ENCODE peak calls at places on chromosome 12, in ten cellular contexts. S is stomach, R is A549, Y is K562, W is NB4, X is lower leg skin, B is GM12891, I is GM12892, G is HCT116, V is IMR-90. C is an unnamed sample.

GRCh38 chr12:121295746-121296617 is 527 bp downstream of the CAMKK2 start:
- DNase-seq in G (no peak), W (peak; percentile 59), B (no peak), X (no peak), V (no peak), Y (peak; percentile 36), S (no peak), R (peak; percentile 25), I (no peak), C (peak; percentile 36)

GRCh38 chr12:95784286-95784685 is 6.3 kb downstream of the NTN4 start:
- DNase-seq in B (no peak), V (peak; percentile 44), X (no peak), S (no peak), Y (no peak), G (no peak), W (no peak), R (no peak), I (no peak), C (no peak)

GRCh38 chr12:113314121-113314529 is 20.8 kb downstream of the SLC8B1 start:
- DNase-seq in G (no peak), I (no peak), Y (peak; percentile 58), X (no peak), W (no peak), R (no peak), V (peak; percentile 38), B (no peak), S (no peak), C (no peak)

GRCh38 chr12:1365703-1366102 is 228.7 kb downstream of the FBXL14 start:
- DNase-seq in G (no peak), X (no peak), W (no peak), Y (no peak), I (no peak), S (no peak), R (no peak), V (no peak), B (no peak), C (no peak)

GRCh38 chr12:113238309-113238708 is 17.0 kb downstream of the TPCN1 start:
- DNase-seq in Y (peak; percentile 65), R (no peak), I (no peak), G (no peak), V (no peak), S (no peak), B (no peak), W (no peak), X (no peak), C (no peak)

GRCh38 chr12:69443916-69444315 is 26.3 kb upstream of the FRS2 start:
- DNase-seq in V (no peak), G (no peak), Y (no peak), B (no peak), X (no peak), R (no peak), W (no peak), S (no peak), I (no peak), C (no peak)

GRCh38 chr12:91098942-91099341 is 12.4 kb downstream of the LUM start:
- DNase-seq in X (peak; percentile 55), S (no peak), B (no peak), I (no peak), W (no peak), Y (no peak), V (peak; percentile 93), G (peak; percentile 24), R (no peak), C (peak; percentile 6)

GRCh38 chr12:3712209-3712992 is 40.5 kb downstream of the CRACR2A start:
- DNase-seq in I (no peak), W (no peak), R (no peak), B (no peak), X (no peak), V (no peak), G (no peak), Y (no peak), S (no peak), C (no peak)

DNA sequence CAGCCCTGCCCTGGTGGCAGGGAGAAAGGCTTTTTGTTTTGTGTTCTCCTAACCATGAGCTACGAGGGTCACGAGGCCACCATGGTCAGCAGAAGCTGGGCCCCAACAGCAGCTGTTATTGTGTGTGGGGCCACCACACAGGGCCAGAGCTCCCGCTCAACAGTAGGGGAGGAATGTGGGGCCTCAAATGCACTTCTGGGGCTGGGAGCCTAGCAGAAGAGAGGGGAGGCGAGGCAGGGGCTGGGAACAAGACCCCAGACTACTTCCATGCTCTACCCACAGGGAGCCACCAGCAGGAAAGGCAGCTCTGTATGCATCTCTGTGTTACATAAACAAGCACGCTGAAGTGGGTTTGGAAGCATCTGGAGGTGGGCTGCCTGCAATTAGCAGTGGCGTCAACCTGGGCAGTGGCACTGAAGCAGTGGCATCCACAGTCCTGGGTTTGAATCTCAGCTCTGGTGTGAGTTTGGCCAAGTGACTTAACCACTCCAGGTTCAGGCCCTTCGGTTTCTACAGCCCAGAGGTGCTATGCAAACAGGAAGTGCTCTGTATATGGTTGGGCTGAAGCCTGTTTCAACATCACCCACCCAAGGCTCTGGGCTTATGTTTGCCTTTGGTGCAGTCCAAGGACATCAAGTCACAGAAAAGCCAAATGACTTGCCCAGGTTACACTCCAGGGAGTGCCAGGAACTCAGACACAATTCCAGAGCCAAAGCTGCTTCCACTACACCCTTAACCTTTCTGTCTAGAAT is 16.2 kb downstream of the GLTP start:
- DNase-seq in G (no peak), X (no peak), B (no peak), S (peak; percentile 76), V (peak; percentile 63), Y (no peak), R (no peak), W (peak; percentile 85), I (no peak), C (no peak)
- TF ChIP-seq POLR2A in G (no peak), X (no peak), B (no peak), S (no peak), V (no peak), Y (no peak), R (no peak), W (no peak), I (no peak), C (no peak)

GRCh38 chr12:49632401-49632800 is 9.0 kb downstream of the PRPF40B start:
- DNase-seq in S (no peak), Y (no peak), I (no peak), B (no peak), X (no peak), G (no peak), W (no peak), R (no peak), V (no peak), C (no peak)

GRCh38 chr12:49635656-49636055 is 12.3 kb downstream of the PRPF40B start:
- DNase-seq in I (no peak), G (no peak), S (no peak), Y (no peak), R (no peak), B (no peak), V (no peak), X (no peak), W (no peak), C (no peak)

GRCh38 chr12:49635036-49635435 is 11.7 kb downstream of the PRPF40B start:
- DNase-seq in X (no peak), S (no peak), Y (no peak), V (no peak), R (no peak), W (no peak), I (no peak), G (no peak), B (no peak), C (no peak)

GRCh38 chr12:49632986-49633702 is 9.8 kb downstream of the PRPF40B start:
- DNase-seq in S (no peak), R (no peak), V (no peak), W (no peak), G (no peak), I (no peak), B (no peak), Y (no peak), X (no peak), C (no peak)

GRCh38 chr12:49633703-49634311 is 10.4 kb downstream of the PRPF40B start:
- DNase-seq in Y (no peak), S (no peak), X (no peak), V (no peak), W (no peak), G (no peak), I (no peak), B (no peak), R (no peak), C (no peak)
- TF ChIP-seq POLR2A in Y (no peak), S (no peak), X (no peak), V (no peak), W (no peak), G (no peak), I (no peak), B (no peak), R (no peak), C (no peak)

DNA sequence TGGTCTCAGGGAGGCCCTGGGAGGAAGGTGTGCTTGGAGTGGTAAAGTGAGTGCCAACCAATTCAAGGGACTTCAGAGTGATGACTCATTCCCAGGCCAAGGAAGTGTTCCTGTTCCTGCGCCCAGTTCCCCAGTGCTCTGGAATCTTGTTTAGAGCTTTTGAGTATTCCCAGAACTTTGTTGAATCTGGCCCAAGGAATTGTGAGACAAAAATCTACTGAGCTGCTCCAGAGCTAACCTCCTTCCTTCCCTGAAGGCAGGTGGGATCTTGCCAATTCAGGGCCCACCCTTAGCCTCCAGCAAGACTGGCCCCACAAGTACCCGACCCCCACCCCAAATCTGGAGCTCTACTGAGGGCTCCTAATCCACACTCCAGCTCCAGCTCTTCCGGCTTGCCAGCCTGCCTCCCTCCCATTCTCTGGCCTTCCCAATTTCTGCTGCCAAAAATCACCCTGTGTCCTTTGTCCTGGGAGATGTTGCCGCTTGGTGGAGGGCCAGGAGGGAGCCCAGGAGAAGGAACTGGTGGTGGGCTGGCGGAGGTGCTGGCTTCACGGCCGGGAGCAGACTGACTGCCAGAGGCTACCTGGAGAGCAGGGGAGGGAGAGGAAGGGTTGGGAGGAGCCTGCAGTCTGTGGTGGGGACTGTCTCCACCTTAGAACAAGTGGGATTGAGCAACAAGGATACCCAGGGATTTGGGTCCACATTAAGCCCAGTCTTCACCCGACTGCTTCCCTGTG is 2.0 kb upstream of the ATN1 start:
- DNase-seq in W (no peak), X (peak; percentile 82), B (no peak), R (peak; percentile 90), S (peak; percentile 77), Y (no peak), V (peak; percentile 90), I (no peak), G (peak; percentile 90), C (peak; percentile 89)
- TF ChIP-seq POLR2A in W (no peak), X (no peak), B (no peak), R (peak; percentile 27), S (no peak), Y (no peak), V (no peak), I (no peak), G (peak; percentile 93), C (peak; percentile 36)

GRCh38 chr12:62297321-62297720 is 37.1 kb downstream of the USP15 start:
- DNase-seq in R (no peak), Y (no peak), S (no peak), W (peak; percentile 23), V (no peak), I (no peak), B (no peak), X (no peak), G (no peak), C (no peak)

GRCh38 chr12:62301799-62302133 is 41.6 kb downstream of the USP15 start:
- DNase-seq in G (no peak), B (no peak), V (no peak), R (no peak), W (no peak), X (no peak), Y (no peak), I (no peak), S (no peak), C (no peak)

GRCh38 chr12:62299617-62300016 is 39.4 kb downstream of the USP15 start:
- DNase-seq in G (no peak), Y (no peak), X (no peak), V (no peak), B (no peak), W (no peak), I (no peak), R (no peak), S (no peak), C (no peak)

GRCh38 chr12:62304560-62304959 is 44.4 kb downstream of the USP15 start:
- DNase-seq in V (no peak), S (no peak), Y (no peak), W (no peak), R (no peak), X (no peak), G (no peak), I (no peak), B (no peak), C (no peak)

GRCh38 chr12:62301080-62301798 is 41.0 kb downstream of the USP15 start:
- DNase-seq in Y (no peak), X (no peak), V (no peak), B (no peak), S (no peak), W (no peak), R (no peak), I (no peak), G (no peak), C (no peak)
- TF ChIP-seq POLR2A in Y (no peak), X (no peak), V (no peak), B (no peak), S (no peak), W (no peak), R (no peak), I (no peak), G (no peak), C (no peak)